ENCODE peak calls at places on chromosomes 2 and 18, in nine cellular contexts. H is stimulated activated CD4-positive, alpha-beta T cell treated with anti-CD3 and anti-CD28 coated beads, TNF-alpha, amount 100 ng/mL, for 1 hour; B is Right ventricle myocardium superior; P is NCI-H1092; A is GM19239; R is stimulated activated effector memory CD8-positive, alpha-beta T cell treated with anti-CD3 and anti-CD28 coated beads, Interleukin-12 subunit alpha, Interleukin-12 subunit beta, amount 100 ng/mL, for 72 hours; W is progenitor cell of endocrine pancreas; T is EL; N is activated CD4-positive, alpha-beta T cell treated with anti-CD3 and anti-CD28 coated beads for 48 hours. Z is an unnamed sample.

GRCh38 chr18:3330622-3331021 is 68.7 kb downstream of the MYL12B start:
- DNase-seq in H (no peak), B (no peak), P (no peak), A (no peak), R (no peak), W (no peak), T (no peak), N (no peak), Z (no peak)

GRCh38 chr18:2337552-2338141 is 233.7 kb downstream of the METTL4 start:
- DNase-seq in H (no peak), B (no peak), P (no peak), A (peak; percentile 26), R (no peak), W (no peak), T (peak; percentile 41), N (peak; percentile 67), Z (no peak)

GRCh38 chr2:1935476-1935875 is 191.2 kb upstream of the PXDN start:
- DNase-seq in H (no peak), B (no peak), P (no peak), A (no peak), R (no peak), W (no peak), T (no peak), N (no peak), Z (no peak)

GRCh38 chr2:62292190-62292589 is 96.3 kb downstream of the B3GNT2 start:
- DNase-seq in H (no peak), B (no peak), P (no peak), A (no peak), R (no peak), W (no peak), T (no peak), N (no peak), Z (no peak)

GRCh38 chr2:64362562-64363026 is 91.4 kb upstream of the LGALSL start:
- DNase-seq in H (no peak), B (no peak), P (no peak), A (no peak), R (no peak), W (no peak), T (no peak), N (no peak), Z (no peak)

GRCh38 chr18:49241852-49242251 is 218.6 kb downstream of the DYM start:
- DNase-seq in H (no peak), B (no peak), P (no peak), A (no peak), R (no peak), W (no peak), T (peak; percentile 58), N (no peak), Z (no peak)

GRCh38 chr2:232133078-232133477 is 171.6 kb downstream of the DIS3L2 start:
- DNase-seq in H (no peak), B (no peak), P (no peak), A (no peak), R (no peak), W (no peak), T (no peak), N (no peak), Z (no peak)

GRCh38 chr2:98891591-98891990 is 44.4 kb downstream of the CRACDL start:
- DNase-seq in H (no peak), B (no peak), P (no peak), A (no peak), R (no peak), W (no peak), T (no peak), N (no peak), Z (no peak)

GRCh38 chr2:63050186-63050915 is at the start of gene OTX1:
- DNase-seq in H (no peak), B (peak; percentile 53), P (peak; percentile 65), A (peak; percentile 59), R (no peak), W (peak; percentile 79), T (peak; percentile 80), N (peak; percentile 70), Z (peak; percentile 92)

GRCh38 chr18:76265375-76266225 is 229.4 kb downstream of the ZNF516 start:
- DNase-seq in H (no peak), B (peak; percentile 60), P (no peak), A (no peak), R (no peak), W (no peak), T (peak; percentile 47), N (no peak), Z (no peak)

GRCh38 chr2:157334335-157334734 is 8.7 kb upstream of the ERMN start:
- DNase-seq in H (no peak), B (no peak), P (no peak), A (no peak), R (no peak), W (no peak), T (no peak), N (no peak), Z (no peak)

GRCh38 chr18:709771-710170 is 2.7 kb downstream of the ENOSF1 start:
- DNase-seq in H (no peak), B (no peak), P (no peak), A (no peak), R (no peak), W (no peak), T (peak; percentile 20), N (no peak), Z (no peak)

GRCh38 chr18:61943175-61943964 is 50.6 kb upstream of the RNF152 start:
- DNase-seq in H (no peak), B (no peak), P (no peak), A (no peak), R (no peak), W (no peak), T (no peak), N (no peak), Z (no peak)

GRCh38 chr2:147910990-147911473 is 66.2 kb downstream of the ACVR2A start:
- DNase-seq in H (peak; percentile 8), B (no peak), P (peak; percentile 9), A (no peak), R (peak; percentile 4), W (no peak), T (peak; percentile 64), N (peak; percentile 12), Z (peak; percentile 1)

GRCh38 chr18:62486290-62486964 is 36.4 kb upstream of the ZCCHC2 start:
- DNase-seq in H (no peak), B (no peak), P (no peak), A (no peak), R (no peak), W (no peak), T (peak; percentile 51), N (peak; percentile 67), Z (peak; percentile 45)

GRCh38 chr2:223007531-223007930 is 44.5 kb upstream of the KCNE4 start:
- DNase-seq in H (no peak), B (no peak), P (no peak), A (no peak), R (no peak), W (no peak), T (peak; percentile 37), N (no peak), Z (no peak)

GRCh38 chr18:57793630-57793986 is 9.5 kb downstream of the ATP8B1 start:
- DNase-seq in H (no peak), B (no peak), P (no peak), A (no peak), R (no peak), W (no peak), T (no peak), N (no peak), Z (no peak)